ENCODE peak calls at places on chromosomes 13 and 19, in six cellular contexts. One of them, this sample, is unnamed.

GRCh38 chr13:20294497-20294896 is 62.4 kb upstream of the GJB6 start:
- DNase-seq in fibroblast of lung: no peak
- DNase-seq in IMR-90: no peak
- DNase-seq in H9: peak
- DNase-seq in mammary epithelial cell: no peak
- DNase-seq in mesenchymal stem cell: no peak
- DNase-seq in this sample: no peak

GRCh38 chr19:658916-659839 is 3.8 kb downstream of the RNF126 start:
- DNase-seq in fibroblast of lung: peak
- DNase-seq in IMR-90: no peak
- DNase-seq in H9: no peak
- DNase-seq in mammary epithelial cell: peak
- DNase-seq in mesenchymal stem cell: no peak
- DNase-seq in this sample: no peak

GRCh38 chr13:62193919-62194318 is 778.3 kb upstream of the PCDH20 start:
- DNase-seq in fibroblast of lung: no peak
- DNase-seq in IMR-90: no peak
- DNase-seq in H9: no peak
- DNase-seq in mammary epithelial cell: no peak
- DNase-seq in mesenchymal stem cell: no peak
- DNase-seq in this sample: no peak

GRCh38 chr19:2561895-2562294 is 86.0 kb downstream of the GADD45B start:
- DNase-seq in fibroblast of lung: no peak
- DNase-seq in IMR-90: no peak
- DNase-seq in H9: no peak
- DNase-seq in mammary epithelial cell: no peak
- DNase-seq in mesenchymal stem cell: no peak
- DNase-seq in this sample: no peak

GRCh38 chr13:110304256-110304655 is 2.7 kb downstream of the COL4A1 start:
- DNase-seq in fibroblast of lung: peak
- DNase-seq in IMR-90: peak
- DNase-seq in H9: peak
- DNase-seq in mammary epithelial cell: no peak
- DNase-seq in mesenchymal stem cell: peak
- DNase-seq in this sample: peak

GRCh38 chr19:1360818-1361461 is 22.8 kb upstream of the NDUFS7 start:
- DNase-seq in fibroblast of lung: peak
- DNase-seq in IMR-90: peak
- DNase-seq in H9: no peak
- DNase-seq in mammary epithelial cell: peak
- DNase-seq in mesenchymal stem cell: no peak
- DNase-seq in this sample: peak

GRCh38 chr19:13118424-13119193 is 545 bp downstream of the NACC1 start:
- DNase-seq in fibroblast of lung: peak
- DNase-seq in IMR-90: peak
- DNase-seq in H9: peak
- DNase-seq in mammary epithelial cell: peak
- DNase-seq in mesenchymal stem cell: peak
- DNase-seq in this sample: peak

GRCh38 chr19:35130761-35131720 is 3.8 kb downstream of the LGI4 start:
- DNase-seq in fibroblast of lung: no peak
- DNase-seq in IMR-90: no peak
- DNase-seq in H9: no peak
- DNase-seq in mammary epithelial cell: no peak
- DNase-seq in mesenchymal stem cell: no peak
- DNase-seq in this sample: no peak

GRCh38 chr13:43083750-43084149 is 60.4 kb downstream of the DNAJC15 start:
- DNase-seq in fibroblast of lung: no peak
- DNase-seq in IMR-90: no peak
- DNase-seq in H9: no peak
- DNase-seq in mammary epithelial cell: no peak
- DNase-seq in mesenchymal stem cell: no peak
- DNase-seq in this sample: no peak

GRCh38 chr13:72221276-72221962 is 354.4 kb upstream of the DACH1 start:
- DNase-seq in fibroblast of lung: no peak
- DNase-seq in IMR-90: no peak
- DNase-seq in H9: peak
- DNase-seq in mammary epithelial cell: peak
- DNase-seq in mesenchymal stem cell: peak
- DNase-seq in this sample: peak

GRCh38 chr13:30395192-30396158 is 26.8 kb upstream of the UBE2L5 start:
- DNase-seq in fibroblast of lung: peak
- DNase-seq in IMR-90: peak
- DNase-seq in H9: peak
- DNase-seq in mammary epithelial cell: peak
- DNase-seq in mesenchymal stem cell: peak
- DNase-seq in this sample: peak

GRCh38 chr19:35098413-35099049 is 17.1 kb upstream of the FXYD3 start:
- DNase-seq in fibroblast of lung: no peak
- DNase-seq in IMR-90: no peak
- DNase-seq in H9: no peak
- DNase-seq in mammary epithelial cell: peak
- DNase-seq in mesenchymal stem cell: no peak
- DNase-seq in this sample: no peak

GRCh38 chr13:57311009-57311586 is 144.1 kb downstream of the PRR20E start:
- DNase-seq in fibroblast of lung: no peak
- DNase-seq in IMR-90: no peak
- DNase-seq in H9: peak
- DNase-seq in mammary epithelial cell: no peak
- DNase-seq in mesenchymal stem cell: no peak
- DNase-seq in this sample: no peak

GRCh38 chr13:77477299-77477848 is 58.1 kb upstream of the SCEL start:
- DNase-seq in fibroblast of lung: peak
- DNase-seq in IMR-90: no peak
- DNase-seq in H9: no peak
- DNase-seq in mammary epithelial cell: no peak
- DNase-seq in mesenchymal stem cell: no peak
- DNase-seq in this sample: no peak

GRCh38 chr19:16398530-16399241 is 73.1 kb downstream of the EPS15L1 start:
- DNase-seq in fibroblast of lung: peak
- DNase-seq in IMR-90: peak
- DNase-seq in H9: no peak
- DNase-seq in mammary epithelial cell: no peak
- DNase-seq in mesenchymal stem cell: no peak
- DNase-seq in this sample: no peak

GRCh38 chr19:373391-374182 is 29.0 kb upstream of the MIER2 start:
- DNase-seq in fibroblast of lung: no peak
- DNase-seq in IMR-90: no peak
- DNase-seq in H9: no peak
- DNase-seq in mammary epithelial cell: no peak
- DNase-seq in mesenchymal stem cell: no peak
- DNase-seq in this sample: no peak

GRCh38 chr19:1236566-1236965 is 1.2 kb downstream of the CBARP start:
- DNase-seq in fibroblast of lung: no peak
- DNase-seq in IMR-90: no peak
- DNase-seq in H9: no peak
- DNase-seq in mammary epithelial cell: no peak
- DNase-seq in mesenchymal stem cell: no peak
- DNase-seq in this sample: no peak

DNA sequence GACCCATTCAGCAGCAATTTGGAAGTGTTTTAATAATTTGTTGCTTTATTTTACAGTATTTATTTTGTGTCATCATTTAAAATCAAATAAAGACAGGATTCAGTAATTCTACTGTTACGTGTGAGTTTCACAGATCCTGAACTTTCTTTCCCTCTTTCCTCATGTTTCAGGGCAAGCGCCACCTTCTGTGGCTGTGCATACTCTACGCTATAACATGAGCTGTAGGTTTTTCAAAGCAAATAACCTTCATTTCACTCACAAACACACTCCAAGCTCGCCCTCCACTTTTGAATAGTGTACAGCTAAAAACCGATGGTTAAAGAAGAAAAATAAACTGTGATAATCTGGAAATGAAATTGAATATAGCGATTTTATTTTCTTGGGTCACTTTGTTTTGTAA is 753.3 kb downstream of the OLFM4 start:
- DNase-seq in fibroblast of lung: no peak
- DNase-seq in IMR-90: no peak
- DNase-seq in H9: peak
- DNase-seq in mammary epithelial cell: no peak
- DNase-seq in mesenchymal stem cell: no peak
- DNase-seq in this sample: peak
- H2AFZ ChIP-seq in fibroblast of lung: no peak
- H2AFZ ChIP-seq in IMR-90: no peak
- H2AFZ ChIP-seq in H9: no peak
- H2AFZ ChIP-seq in mammary epithelial cell: no peak
- H2AFZ ChIP-seq in mesenchymal stem cell: no peak
- H2AFZ ChIP-seq in this sample: no peak

GRCh38 chr13:49112782-49113525 is 107.2 kb upstream of the MLNR start:
- DNase-seq in fibroblast of lung: peak
- DNase-seq in IMR-90: peak
- DNase-seq in H9: peak
- DNase-seq in mammary epithelial cell: no peak
- DNase-seq in mesenchymal stem cell: peak
- DNase-seq in this sample: no peak

GRCh38 chr13:49108204-49108603 is 111.9 kb upstream of the MLNR start:
- DNase-seq in fibroblast of lung: no peak
- DNase-seq in IMR-90: no peak
- DNase-seq in H9: no peak
- DNase-seq in mammary epithelial cell: no peak
- DNase-seq in mesenchymal stem cell: no peak
- DNase-seq in this sample: no peak

GRCh38 chr13:49113526-49114286 is 106.4 kb upstream of the MLNR start:
- DNase-seq in fibroblast of lung: peak
- DNase-seq in IMR-90: peak
- DNase-seq in H9: no peak
- DNase-seq in mammary epithelial cell: peak
- DNase-seq in mesenchymal stem cell: peak
- DNase-seq in this sample: no peak

DNA sequence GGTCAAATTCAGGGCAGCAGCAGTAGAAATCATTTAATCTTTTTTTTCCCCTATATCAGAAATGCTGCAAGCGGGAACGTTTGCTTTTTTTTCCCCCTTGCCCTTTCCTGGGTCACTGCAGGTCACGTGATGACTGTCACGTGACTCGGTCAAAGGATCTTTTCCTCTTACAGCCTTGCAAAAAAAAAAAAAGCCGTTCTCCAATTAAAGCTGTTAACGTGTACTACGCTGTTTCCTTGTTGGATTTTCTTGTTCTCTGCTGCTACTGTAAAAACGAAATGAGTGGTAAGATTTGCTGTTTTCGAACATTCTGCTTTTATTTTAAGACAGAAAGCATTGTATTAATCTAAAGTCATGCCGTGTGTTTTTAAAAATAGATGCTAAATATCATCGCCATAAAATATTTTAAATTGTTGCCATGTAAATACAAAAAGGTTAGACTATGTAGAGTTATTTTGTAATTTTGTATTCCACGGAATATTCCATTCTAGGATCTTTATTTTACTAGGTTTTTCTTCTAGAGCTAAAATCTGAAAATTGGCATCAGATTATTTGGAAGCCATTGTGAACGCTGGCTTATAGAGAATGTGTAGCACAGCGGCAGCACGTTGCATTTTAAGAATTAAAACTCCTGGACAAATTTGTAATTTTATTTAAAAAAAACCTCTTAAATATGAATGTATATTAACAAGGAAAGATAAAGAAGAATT is 109.9 kb upstream of the MLNR start:
- DNase-seq in fibroblast of lung: peak
- DNase-seq in IMR-90: peak
- DNase-seq in H9: peak
- DNase-seq in mammary epithelial cell: peak
- DNase-seq in mesenchymal stem cell: peak
- DNase-seq in this sample: peak
- H2AFZ ChIP-seq in fibroblast of lung: peak
- H2AFZ ChIP-seq in IMR-90: no peak
- H2AFZ ChIP-seq in H9: peak
- H2AFZ ChIP-seq in mammary epithelial cell: peak
- H2AFZ ChIP-seq in mesenchymal stem cell: no peak
- H2AFZ ChIP-seq in this sample: peak

DNA sequence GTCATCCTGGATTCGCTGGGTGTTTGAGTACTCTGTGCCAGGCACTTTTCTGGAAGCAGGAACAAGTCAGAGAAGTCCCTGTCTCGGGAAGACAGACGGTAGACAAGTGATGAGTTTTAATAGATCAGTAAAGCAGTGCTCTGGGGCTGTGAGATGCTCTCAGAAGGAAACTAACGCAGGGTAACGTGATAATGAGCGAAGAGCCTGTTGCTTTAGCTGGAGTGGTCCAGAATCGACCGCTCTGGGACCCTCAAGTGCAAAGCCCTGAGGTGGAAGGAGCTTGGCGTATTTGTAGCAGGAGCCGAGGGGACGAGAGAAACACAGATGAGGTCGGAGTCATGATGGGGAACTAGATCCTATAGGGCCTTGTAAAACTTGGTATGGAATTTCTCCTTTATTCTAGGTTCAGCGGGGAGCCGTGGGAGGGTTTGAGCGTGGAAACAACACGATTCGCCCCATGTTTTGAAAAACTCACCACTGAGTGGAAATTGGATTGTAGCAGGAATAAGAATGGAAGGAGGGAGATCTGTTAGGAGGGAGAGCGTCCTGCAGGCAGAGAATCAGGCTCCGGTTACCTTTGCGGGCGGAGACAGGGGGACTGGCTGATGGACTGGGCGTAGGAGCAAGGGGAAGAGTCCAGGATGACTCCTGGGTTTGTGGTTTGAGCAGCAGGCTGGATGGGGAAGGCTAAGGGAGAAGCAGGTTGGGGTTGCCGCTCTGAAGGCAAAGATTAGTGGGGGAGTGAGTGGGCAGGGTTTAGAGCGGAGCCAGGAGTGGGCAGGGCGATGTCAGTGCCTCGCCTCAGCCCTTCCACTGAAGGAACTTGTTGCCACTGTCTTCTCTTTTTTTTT is 763 bp downstream of the POLD1 start:
- DNase-seq in fibroblast of lung: peak
- DNase-seq in IMR-90: peak
- DNase-seq in H9: no peak
- DNase-seq in mammary epithelial cell: peak
- DNase-seq in mesenchymal stem cell: peak
- DNase-seq in this sample: no peak
- H2AFZ ChIP-seq in fibroblast of lung: peak
- H2AFZ ChIP-seq in IMR-90: peak
- H2AFZ ChIP-seq in H9: no peak
- H2AFZ ChIP-seq in mammary epithelial cell: peak
- H2AFZ ChIP-seq in mesenchymal stem cell: no peak
- H2AFZ ChIP-seq in this sample: peak

DNA sequence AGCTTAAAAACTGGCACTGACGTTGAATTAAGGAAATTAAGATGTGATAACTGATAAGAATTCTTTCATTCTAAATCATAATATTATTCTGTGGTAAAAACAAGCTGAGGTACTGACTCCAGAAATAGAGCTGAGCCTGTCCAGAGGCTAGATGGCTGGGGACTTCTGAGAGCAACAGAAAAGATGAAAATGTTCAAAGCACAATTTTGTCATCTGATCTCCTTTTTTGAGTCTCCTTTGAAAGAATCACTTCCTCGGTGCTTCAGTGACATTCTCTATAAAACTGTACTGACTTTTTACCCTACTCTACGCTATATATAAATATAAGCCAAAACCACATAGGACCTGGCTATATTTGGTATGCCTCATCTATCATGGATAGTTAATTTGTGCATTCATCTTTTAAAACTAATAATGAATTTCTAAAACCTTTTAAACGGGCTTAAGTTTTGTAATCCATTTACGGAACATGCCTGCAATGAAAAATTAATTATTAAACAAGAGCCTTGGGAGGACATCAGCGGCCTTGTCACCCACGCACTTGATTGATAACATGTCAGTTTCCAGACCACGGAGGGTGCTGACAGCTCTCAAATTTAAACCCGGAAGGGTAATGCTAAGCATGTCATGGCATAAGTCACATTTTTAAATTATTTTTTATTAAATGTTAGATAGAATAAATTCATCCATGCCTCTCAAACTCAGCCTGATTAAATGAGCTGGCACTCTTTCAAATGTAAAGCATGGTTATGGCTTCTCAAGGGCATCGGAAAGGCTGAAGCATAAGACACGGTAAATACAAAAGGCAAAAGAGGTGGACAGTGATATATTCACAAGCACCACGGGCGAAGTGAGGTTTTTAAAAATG is 235.4 kb downstream of the PCDH9 start:
- DNase-seq in fibroblast of lung: no peak
- DNase-seq in IMR-90: no peak
- DNase-seq in H9: no peak
- DNase-seq in mammary epithelial cell: no peak
- DNase-seq in mesenchymal stem cell: no peak
- DNase-seq in this sample: no peak
- H2AFZ ChIP-seq in fibroblast of lung: no peak
- H2AFZ ChIP-seq in IMR-90: peak
- H2AFZ ChIP-seq in H9: no peak
- H2AFZ ChIP-seq in mammary epithelial cell: peak
- H2AFZ ChIP-seq in mesenchymal stem cell: no peak
- H2AFZ ChIP-seq in this sample: peak